ENCODE peak calls at places on chromosomes 2 and 18, in four cellular contexts. I, E, R and O are unnamed samples.

GRCh38 chr2:225690153-225690552 is 290.6 kb downstream of the NYAP2 start:
- DNase-seq in I (no peak), R (no peak), E (no peak), O (no peak)

GRCh38 chr2:191322838-191323506 is 77.8 kb downstream of the MYO1B start:
- DNase-seq in I (no peak), E (no peak), R (no peak), O (no peak)

GRCh38 chr18:11391636-11392035 is 217.8 kb upstream of the SLC35G4 start:
- DNase-seq in E (no peak), I (no peak), R (no peak), O (no peak)

GRCh38 chr2:190023860-190024259 is 38.7 kb downstream of the MSTN start:
- DNase-seq in I (no peak), E (peak; percentile 64), R (peak; percentile 65), O (peak; percentile 69)

GRCh38 chr2:177392373-177393246 is at the start of gene AGPS:
- DNase-seq in E (peak; percentile 72), R (peak; percentile 87), I (peak; percentile 83), O (peak; percentile 85)

GRCh38 chr2:23916727-23917458 is 10.0 kb downstream of the ATAD2B start:
- DNase-seq in E (no peak), R (no peak), I (no peak), O (no peak)

GRCh38 chr18:48887905-48888531 is 62.7 kb downstream of the SMAD7 start:
- DNase-seq in I (peak; percentile 31), E (peak; percentile 61), R (no peak), O (peak; percentile 31)

GRCh38 chr18:79796531-79797390 is 977 bp upstream of the KCNG2 start:
- DNase-seq in I (no peak), R (peak; percentile 39), E (no peak), O (peak; percentile 31)

GRCh38 chr18:477565-477964 is 22.9 kb downstream of the COLEC12 start:
- DNase-seq in I (peak; percentile 43), R (no peak), E (no peak), O (no peak)

GRCh38 chr2:114598329-114598728 is 155.9 kb downstream of the DPP10 start:
- DNase-seq in E (no peak), I (no peak), R (no peak), O (no peak)
- H2AFZ ChIP-seq in E (no peak overlapping the region), I (no peak overlapping the region), R (no peak overlapping the region), O (no peak overlapping the region)

DNA sequence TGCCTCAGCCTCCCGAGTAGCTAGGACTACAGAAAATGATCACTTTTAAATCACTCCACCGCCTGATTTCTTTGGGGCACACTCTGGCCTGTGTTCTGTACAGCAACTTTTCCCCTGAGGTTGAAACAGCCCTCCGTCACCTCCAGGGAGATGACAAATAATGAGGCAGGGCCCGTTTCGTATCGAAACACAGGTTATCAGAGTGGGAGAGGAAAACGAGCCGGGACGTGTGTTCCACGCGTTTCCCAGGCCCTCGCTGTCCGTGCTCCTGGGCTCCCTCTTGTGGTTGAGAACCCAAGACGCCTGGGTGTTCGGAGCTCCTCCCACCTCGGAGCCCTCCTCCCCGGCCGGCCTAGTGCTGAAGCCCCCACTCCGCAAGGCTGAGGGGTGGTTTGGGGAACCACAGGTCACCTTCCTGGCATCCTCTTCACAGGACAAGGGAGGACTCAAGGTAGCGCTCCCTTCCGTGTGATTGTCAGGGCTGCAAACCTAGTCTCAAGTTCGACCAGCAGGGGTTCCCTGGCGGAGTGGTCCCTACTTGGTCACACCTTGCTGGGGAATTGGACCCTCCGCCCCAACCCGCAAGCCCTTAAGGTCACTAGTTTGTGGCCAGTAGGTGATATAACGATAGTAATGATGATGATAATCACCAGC is 12.8 kb downstream of the ATP6V1B1 start:
- DNase-seq in E (peak; percentile 78), R (peak; percentile 86), I (peak; percentile 83), O (peak; percentile 87)
- H2AFZ ChIP-seq in E (peak overlapping the region; percentile 78), R (peak overlapping the region; percentile 93), I (no peak overlapping the region), O (no peak overlapping the region)

GRCh38 chr2:172119089-172119488 is 16.4 kb upstream of the DLX2 start:
- DNase-seq in E (peak; percentile 30), R (peak; percentile 80), I (no peak), O (no peak)
- H2AFZ ChIP-seq in E (no peak overlapping the region), R (peak overlapping the region; percentile 2), I (no peak overlapping the region), O (no peak overlapping the region)

DNA sequence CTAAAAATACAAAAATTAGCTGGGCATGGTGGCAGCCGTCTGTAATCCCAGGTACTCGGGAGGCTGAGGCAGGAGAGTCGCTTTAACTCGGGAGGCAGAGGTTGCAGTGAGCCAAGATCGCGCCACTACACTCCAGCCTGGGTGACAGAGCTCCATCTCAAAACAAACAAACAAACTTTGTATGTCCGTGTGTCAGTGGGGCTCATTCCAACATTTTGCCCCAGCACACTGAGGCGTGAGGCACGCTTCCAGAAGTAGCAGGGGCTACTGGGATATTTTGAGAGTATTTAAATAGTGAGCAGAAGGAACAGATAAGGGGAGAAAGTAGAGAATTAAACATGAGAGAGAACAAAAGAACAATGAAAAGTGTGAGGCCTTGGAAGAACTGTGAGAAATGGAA is 83.3 kb upstream of the TANK start:
- DNase-seq in R (no peak), I (no peak), E (no peak), O (no peak)
- H2AFZ ChIP-seq in R (no peak overlapping the region), I (no peak overlapping the region), E (no peak overlapping the region), O (no peak overlapping the region)

GRCh38 chr2:238099709-238100048 is 461 bp upstream of the ESPNL start:
- DNase-seq in R (no peak), I (no peak), E (no peak), O (no peak)

GRCh38 chr2:238097988-238098853 is 1.9 kb upstream of the ESPNL start:
- DNase-seq in E (peak; percentile 79), I (peak; percentile 84), R (peak; percentile 73), O (peak; percentile 53)

GRCh38 chr2:238097201-238097987 is 2.7 kb upstream of the ESPNL start:
- DNase-seq in E (no peak), R (no peak), I (no peak), O (no peak)

GRCh38 chr2:238100049-238100820 is at the start of gene ESPNL:
- DNase-seq in R (no peak), I (no peak), E (no peak), O (no peak)

DNA sequence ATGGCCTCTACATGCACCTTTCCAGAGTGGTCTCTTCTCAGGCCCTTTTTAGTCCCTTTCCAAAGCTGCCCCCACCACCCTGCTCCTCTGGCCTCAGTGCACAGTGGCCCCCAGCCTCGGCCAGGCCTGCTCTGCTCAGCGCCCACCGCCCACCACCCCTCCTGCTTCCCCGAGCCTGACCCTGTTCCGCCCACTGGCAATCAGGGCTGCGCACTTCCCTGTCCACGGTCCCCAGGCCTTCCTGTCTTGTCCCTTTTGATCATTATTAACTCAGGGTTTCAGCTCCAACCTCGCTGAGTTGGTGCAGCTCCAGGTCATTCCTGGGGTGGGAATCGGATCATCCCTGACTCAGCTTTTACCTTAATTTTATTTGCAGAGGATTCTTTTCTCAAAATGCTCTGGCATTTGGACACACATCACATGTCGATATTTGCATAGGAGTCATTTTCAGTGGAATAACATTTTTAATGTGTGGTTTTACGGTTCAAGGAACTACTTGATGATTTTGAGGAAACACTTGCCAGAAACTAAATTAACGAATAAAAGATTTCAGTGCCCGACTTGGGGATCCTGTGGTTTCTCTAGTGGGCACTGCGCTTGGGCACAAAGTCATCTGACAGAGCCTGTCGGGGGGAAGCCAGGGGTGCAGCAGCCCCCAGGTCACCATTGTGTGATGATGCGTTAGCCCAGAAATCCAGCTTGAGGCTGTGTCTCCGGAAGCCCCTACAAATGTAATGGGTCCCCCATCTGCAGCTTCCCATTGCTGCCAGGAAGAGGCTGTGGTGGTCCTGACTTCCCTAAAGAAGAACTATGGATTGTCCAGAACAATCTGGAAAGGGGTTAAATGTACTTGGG is 1.1 kb upstream of the ESPNL start:
- DNase-seq in E (no peak), I (no peak), R (no peak), O (no peak)
- H2AFZ ChIP-seq in E (no peak overlapping the region), I (no peak overlapping the region), R (no peak overlapping the region), O (no peak overlapping the region)

GRCh38 chr2:96147593-96148201 is 2.5 kb upstream of the DUSP2 start:
- DNase-seq in R (no peak), E (no peak), I (peak; percentile 32), O (no peak)
- H2AFZ ChIP-seq in R (no peak overlapping the region), E (no peak overlapping the region), I (no peak overlapping the region), O (no peak overlapping the region)

GRCh38 chr2:19020144-19021099 is 338.0 kb downstream of the OSR1 start:
- DNase-seq in R (no peak), I (no peak), E (no peak), O (no peak)
- H2AFZ ChIP-seq in R (no peak overlapping the region), I (no peak overlapping the region), E (no peak overlapping the region), O (no peak overlapping the region)

DNA sequence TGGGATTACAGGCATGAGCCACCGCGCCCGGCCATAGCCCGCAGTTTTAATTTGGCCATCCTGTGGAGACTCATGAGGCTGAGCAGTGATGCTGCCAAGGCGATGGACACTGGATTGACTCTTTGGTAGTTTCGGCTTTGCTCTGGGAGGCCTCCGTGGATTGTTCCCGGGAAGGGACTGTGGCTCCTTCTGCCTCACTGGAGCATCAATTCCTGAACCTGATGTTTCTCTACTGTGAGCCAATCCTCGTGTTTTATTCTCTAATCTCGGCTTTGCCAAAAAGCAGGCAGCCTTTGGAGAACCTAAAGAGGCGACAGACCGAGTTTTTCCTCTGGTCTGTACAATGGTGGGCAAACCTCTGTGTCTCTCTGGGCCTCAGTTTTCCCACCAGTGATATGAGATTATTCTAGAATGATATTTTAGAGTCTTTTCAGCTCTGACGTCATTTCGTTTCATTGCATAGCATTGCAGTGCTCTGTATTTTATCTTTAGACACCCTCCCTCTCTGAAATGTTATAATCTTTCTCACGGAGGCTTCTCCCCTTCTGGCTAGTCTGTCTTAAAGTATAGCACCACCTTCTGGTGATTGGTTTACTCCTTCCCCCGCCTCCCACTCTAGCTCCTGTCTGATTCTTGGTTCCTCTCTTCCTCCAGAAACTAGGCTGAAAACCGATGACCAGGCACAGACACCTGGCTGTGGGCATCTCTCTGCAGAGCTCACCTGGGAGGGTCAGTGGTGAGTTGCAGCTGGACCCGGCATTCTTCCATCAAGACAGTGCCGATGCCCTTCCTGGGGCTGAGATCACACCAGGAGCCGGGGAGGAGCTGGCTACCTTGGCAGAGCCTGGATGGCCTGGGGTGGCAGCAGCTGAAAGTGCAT is 341.3 kb downstream of the MYCN start:
- DNase-seq in I (peak; percentile 74), E (no peak), R (no peak), O (peak; percentile 71)
- H2AFZ ChIP-seq in I (no peak overlapping the region), E (no peak overlapping the region), R (no peak overlapping the region), O (no peak overlapping the region)